ENCODE peak calls at places on chromosomes 3 and 15, in five cellular contexts. I is aorta, O is brain microvascular endothelial cell, R is hepatocyte, N is heart left ventricle. T is an unnamed sample.

GRCh38 chr15:68441045-68441743 is 9.2 kb upstream of the ITGA11 start:
- DNase-seq in R (no peak), O (no peak), I (no peak), N (no peak), T (no peak)

GRCh38 chr3:185779461-185779860 is 45.4 kb downstream of the IGF2BP2 start:
- DNase-seq in O (no peak), N (no peak), I (no peak), R (no peak), T (no peak)

GRCh38 chr15:53962646-53963561 is 15.3 kb upstream of the UNC13C start:
- DNase-seq in R (peak; percentile 41), I (peak; percentile 70), O (peak; percentile 41), N (no peak), T (peak; percentile 56)

GRCh38 chr3:102447272-102447671 is 12.5 kb downstream of the ZPLD1 start:
- DNase-seq in N (no peak), I (no peak), O (no peak), R (no peak), T (peak; percentile 67)

GRCh38 chr3:105629725-105630124 is 239.1 kb downstream of the CBLB start:
- DNase-seq in O (no peak), I (no peak), N (no peak), R (no peak), T (no peak)

GRCh38 chr15:23564798-23565394 is 578 bp upstream of the MKRN3 start:
- DNase-seq in I (no peak), N (no peak), R (no peak), O (no peak), T (no peak)

GRCh38 chr3:157204431-157204830 is 44.5 kb upstream of the CCNL1 start:
- DNase-seq in R (peak; percentile 40), I (no peak), O (no peak), N (no peak), T (peak; percentile 76)

GRCh38 chr3:176814252-176814651 is 383.0 kb downstream of the TBL1XR1 start:
- DNase-seq in O (peak; percentile 55), R (peak; percentile 81), I (peak; percentile 55), N (peak; percentile 57), T (peak; percentile 75)

GRCh38 chr3:187858086-187858485 is 112.8 kb upstream of the BCL6 start:
- DNase-seq in N (no peak), R (no peak), O (no peak), I (no peak), T (no peak)

GRCh38 chr3:55790596-55791350 is 303.7 kb upstream of the WNT5A start:
- DNase-seq in N (no peak), O (no peak), I (no peak), R (no peak), T (no peak)

GRCh38 chr3:157700405-157700804 is 197.2 kb upstream of the VEPH1 start:
- DNase-seq in R (no peak), N (no peak), O (no peak), I (no peak), T (peak; percentile 4)

GRCh38 chr3:172103724-172104123 is 64.3 kb downstream of the FNDC3B start:
- DNase-seq in R (no peak), I (no peak), O (peak; percentile 67), N (no peak), T (peak; percentile 27)

GRCh38 chr15:31489281-31489680 is 162.6 kb downstream of the KLF13 start:
- DNase-seq in O (no peak), N (no peak), I (no peak), R (no peak), T (no peak)

GRCh38 chr3:197305854-197306253 is 7.4 kb upstream of the DLG1 start:
- DNase-seq in O (no peak), N (no peak), I (no peak), R (no peak), T (no peak)

GRCh38 chr3:17459470-17459993 is 282.9 kb downstream of the TBC1D5 start:
- DNase-seq in R (no peak), I (no peak), N (no peak), O (no peak), T (no peak)

GRCh38 chr3:188899887-188900286 is 271.9 kb upstream of the TPRG1 start:
- DNase-seq in R (no peak), O (no peak), N (no peak), I (no peak), T (no peak)

GRCh38 chr15:52370010-52370409 is 74.4 kb upstream of the MYO5C start:
- DNase-seq in R (no peak), I (no peak), O (no peak), N (peak; percentile 49), T (no peak)

GRCh38 chr3:64318001-64318400 is 92.7 kb upstream of the PRICKLE2 start:
- DNase-seq in I (no peak), N (no peak), O (no peak), R (no peak), T (peak; percentile 41)

GRCh38 chr3:184315506-184315867 is 1.1 kb downstream of the EIF4G1 start:
- DNase-seq in R (no peak), O (no peak), I (no peak), N (no peak), T (no peak)
- H3K4me3 ChIP-seq in R (peak overlapping the region; percentile 98), O (peak overlapping the region; percentile 87), I (peak overlapping the region; percentile 95), N (peak overlapping the region; percentile 88), T (peak overlapping the region; percentile 95)

GRCh38 chr3:58045084-58045483 is 36.9 kb downstream of the FLNB start:
- DNase-seq in O (no peak), N (no peak), I (no peak), R (no peak), T (no peak)
- H3K27ac ChIP-seq in O (peak overlapping the region; percentile 4), N (no peak overlapping the region), I (no peak overlapping the region), R (peak overlapping the region; percentile 18), T (no peak overlapping the region)

DNA sequence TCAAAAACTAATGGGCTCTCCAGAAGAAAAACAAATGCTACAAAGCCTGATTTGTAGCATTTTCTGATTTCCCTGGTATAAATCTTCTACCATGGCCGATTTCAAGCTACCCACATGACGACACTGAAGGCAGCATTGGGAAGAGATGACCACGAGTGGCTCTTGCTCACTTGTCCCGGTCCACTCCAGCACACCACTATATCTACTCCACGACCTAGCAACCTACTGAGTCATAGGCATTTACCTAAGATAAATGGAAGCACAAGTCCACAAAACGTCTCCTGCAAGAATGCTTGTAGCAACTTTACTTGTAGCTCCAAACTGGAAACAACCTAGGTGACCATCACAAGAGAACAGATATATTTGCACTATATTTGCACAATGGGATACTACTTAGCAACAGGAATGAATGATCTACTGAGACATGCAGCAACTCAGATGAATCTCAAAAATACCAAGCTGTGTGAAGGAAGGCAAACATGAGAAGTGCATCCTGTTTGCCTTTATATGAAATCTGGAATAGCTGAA is 60.8 kb upstream of the HES1 start:
- DNase-seq in O (no peak), I (no peak), N (no peak), R (no peak), T (no peak)
- H3K27me3 ChIP-seq in O (peaks cover 32% of the 10 kb centered on the region), I (no peaks in the 10 kb centered on the region), N (peaks cover 3% of the 10 kb centered on the region), R (no peaks in the 10 kb centered on the region), T (no peaks in the 10 kb centered on the region)

DNA sequence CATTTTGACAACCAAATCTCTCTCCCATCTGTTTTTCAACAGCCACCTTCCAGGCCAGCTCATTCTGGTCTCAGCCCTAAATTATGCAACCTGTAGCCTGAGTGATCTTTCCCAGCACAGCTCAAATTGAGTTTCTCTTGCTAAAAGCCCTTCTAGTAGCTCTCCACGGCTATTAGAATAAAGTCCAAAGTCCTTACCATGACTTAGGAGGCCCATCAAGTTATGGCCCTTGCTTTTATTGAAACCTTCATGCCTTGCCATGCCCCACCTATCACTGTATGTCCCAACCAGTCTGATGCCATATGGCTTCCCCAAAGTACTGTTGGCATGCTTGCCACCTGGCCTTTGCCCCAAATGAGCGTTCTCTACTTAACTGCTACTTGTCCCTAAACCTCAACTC is 303.5 kb upstream of the GADL1 start:
- DNase-seq in O (no peak), I (no peak), R (peak; percentile 28), N (no peak), T (no peak)
- H3K4me3 ChIP-seq in O (no peak overlapping the region), I (no peak overlapping the region), R (no peak overlapping the region), N (no peak overlapping the region), T (no peak overlapping the region)

T was measured in cardiac muscle cell.